ENCODE peak calls at places on chromosome 1, in ten cellular contexts. One of them, this sample, is unnamed.

GRCh38 chr1:37472994-37473393 is 1.4 kb upstream of the ZC3H12A start:
- DNase-seq in transverse colon: no peak
- DNase-seq in spleen: no peak
- DNase-seq in heart left ventricle: no peak
- DNase-seq in breast epithelium: no peak
- DNase-seq in testis: no peak
- DNase-seq in HCT116: no peak
- DNase-seq in lower leg skin: no peak
- DNase-seq in adrenal gland: no peak
- DNase-seq in GM12892: no peak
- DNase-seq in this sample: no peak

GRCh38 chr1:91803847-91804545 is 82.0 kb downstream of the TGFBR3 start:
- DNase-seq in heart left ventricle: no peak
- DNase-seq in spleen: no peak
- DNase-seq in lower leg skin: peak; percentile 85
- DNase-seq in transverse colon: peak; percentile 30
- DNase-seq in GM12892: peak; percentile 41
- DNase-seq in breast epithelium: no peak
- DNase-seq in HCT116: no peak
- DNase-seq in testis: no peak
- DNase-seq in adrenal gland: peak; percentile 51
- DNase-seq in this sample: peak; percentile 57

GRCh38 chr1:59178339-59178744 is 118.6 kb upstream of the FGGY start:
- DNase-seq in testis: peak; percentile 85
- DNase-seq in lower leg skin: no peak
- DNase-seq in transverse colon: no peak
- DNase-seq in adrenal gland: peak; percentile 41
- DNase-seq in GM12892: no peak
- DNase-seq in breast epithelium: no peak
- DNase-seq in HCT116: no peak
- DNase-seq in heart left ventricle: peak; percentile 15
- DNase-seq in spleen: no peak
- DNase-seq in this sample: no peak

GRCh38 chr1:202968895-202969295 is 1.8 kb upstream of the CYB5R1 start:
- DNase-seq in GM12892: peak; percentile 41
- DNase-seq in lower leg skin: no peak
- DNase-seq in spleen: peak; percentile 80
- DNase-seq in breast epithelium: peak; percentile 33
- DNase-seq in HCT116: peak; percentile 68
- DNase-seq in testis: peak; percentile 72
- DNase-seq in adrenal gland: peak; percentile 68
- DNase-seq in heart left ventricle: peak; percentile 62
- DNase-seq in transverse colon: peak; percentile 50
- DNase-seq in this sample: peak; percentile 87

GRCh38 chr1:78492376-78492950 is 1.7 kb downstream of the PTGFR start:
- DNase-seq in heart left ventricle: no peak
- DNase-seq in HCT116: no peak
- DNase-seq in lower leg skin: no peak
- DNase-seq in breast epithelium: no peak
- DNase-seq in testis: no peak
- DNase-seq in spleen: no peak
- DNase-seq in transverse colon: no peak
- DNase-seq in GM12892: no peak
- DNase-seq in adrenal gland: no peak
- DNase-seq in this sample: no peak

GRCh38 chr1:236516929-236517704 is 6.7 kb upstream of the LGALS8 start:
- DNase-seq in heart left ventricle: no peak
- DNase-seq in lower leg skin: no peak
- DNase-seq in GM12892: no peak
- DNase-seq in transverse colon: no peak
- DNase-seq in HCT116: no peak
- DNase-seq in spleen: no peak
- DNase-seq in breast epithelium: no peak
- DNase-seq in testis: no peak
- DNase-seq in adrenal gland: no peak
- DNase-seq in this sample: no peak

GRCh38 chr1:166221316-166221715 is 54.5 kb upstream of the FAM78B start:
- DNase-seq in heart left ventricle: no peak
- DNase-seq in adrenal gland: no peak
- DNase-seq in HCT116: no peak
- DNase-seq in transverse colon: no peak
- DNase-seq in breast epithelium: no peak
- DNase-seq in spleen: no peak
- DNase-seq in lower leg skin: no peak
- DNase-seq in testis: no peak
- DNase-seq in GM12892: no peak
- DNase-seq in this sample: no peak

GRCh38 chr1:32859915-32860314 is 10.8 kb downstream of the FNDC5 start:
- DNase-seq in heart left ventricle: no peak
- DNase-seq in lower leg skin: peak; percentile 39
- DNase-seq in transverse colon: no peak
- DNase-seq in adrenal gland: no peak
- DNase-seq in testis: no peak
- DNase-seq in GM12892: no peak
- DNase-seq in breast epithelium: no peak
- DNase-seq in HCT116: no peak
- DNase-seq in spleen: no peak
- DNase-seq in this sample: no peak

GRCh38 chr1:178155478-178156255 is 61.8 kb downstream of the RASAL2 start:
- DNase-seq in spleen: no peak
- DNase-seq in GM12892: no peak
- DNase-seq in heart left ventricle: no peak
- DNase-seq in testis: no peak
- DNase-seq in breast epithelium: no peak
- DNase-seq in HCT116: no peak
- DNase-seq in lower leg skin: no peak
- DNase-seq in transverse colon: no peak
- DNase-seq in adrenal gland: no peak
- DNase-seq in this sample: no peak

GRCh38 chr1:88529581-88529980 is 154.5 kb upstream of the PKN2 start:
- DNase-seq in breast epithelium: no peak
- DNase-seq in GM12892: no peak
- DNase-seq in transverse colon: no peak
- DNase-seq in testis: no peak
- DNase-seq in HCT116: no peak
- DNase-seq in heart left ventricle: no peak
- DNase-seq in spleen: no peak
- DNase-seq in lower leg skin: no peak
- DNase-seq in adrenal gland: no peak
- DNase-seq in this sample: no peak

GRCh38 chr1:108046021-108046420 is 81.0 kb upstream of the VAV3 start:
- DNase-seq in GM12892: no peak
- DNase-seq in transverse colon: no peak
- DNase-seq in adrenal gland: no peak
- DNase-seq in HCT116: no peak
- DNase-seq in breast epithelium: peak; percentile 86
- DNase-seq in spleen: no peak
- DNase-seq in testis: no peak
- DNase-seq in heart left ventricle: no peak
- DNase-seq in lower leg skin: no peak
- DNase-seq in this sample: no peak

DNA sequence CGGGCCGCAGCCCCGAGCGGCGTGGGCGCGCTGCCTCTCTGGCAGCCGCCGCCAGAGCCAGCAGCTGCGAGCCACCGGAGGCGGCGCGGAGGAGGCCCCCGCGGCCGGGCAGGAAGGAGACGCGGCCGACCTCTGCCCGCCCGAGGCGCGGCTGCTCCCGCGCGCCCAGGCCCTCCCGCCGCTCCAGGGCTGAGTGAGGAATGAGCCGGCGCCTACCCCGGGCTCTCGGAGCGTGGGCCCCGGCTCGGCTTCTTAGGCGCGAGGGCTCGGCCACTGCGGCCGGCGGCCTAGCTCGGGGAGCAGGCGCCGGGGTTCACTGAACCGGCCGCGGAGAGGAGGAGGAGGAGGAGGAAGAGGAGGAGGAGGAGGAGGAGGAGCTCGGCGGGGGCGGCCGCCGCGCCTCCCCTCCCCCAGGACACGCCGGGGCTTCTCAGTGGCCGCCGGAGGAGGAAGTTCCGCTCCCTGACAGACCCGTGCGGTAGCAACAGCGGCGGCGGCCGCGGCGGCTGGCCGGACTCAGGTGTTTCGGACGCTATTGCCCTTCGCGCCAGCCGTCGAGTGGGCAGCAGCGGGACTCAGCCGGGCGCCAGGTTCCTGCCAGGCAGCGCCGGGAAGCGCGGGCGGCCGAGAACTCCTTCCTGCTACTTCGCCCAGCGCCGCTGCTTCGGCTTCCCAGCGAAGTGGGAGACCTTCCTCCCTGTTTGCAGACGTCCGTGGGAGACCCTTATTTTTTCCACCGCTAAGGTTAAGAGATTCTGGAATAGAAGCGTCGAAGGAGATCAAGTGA is at the start of gene MAN1A2:
- DNase-seq in GM12892: peak; percentile 53
- DNase-seq in lower leg skin: peak; percentile 95
- DNase-seq in breast epithelium: peak; percentile 83
- DNase-seq in heart left ventricle: peak; percentile 92
- DNase-seq in transverse colon: peak; percentile 92
- DNase-seq in HCT116: peak; percentile 54
- DNase-seq in adrenal gland: peak; percentile 92
- DNase-seq in spleen: peak; percentile 98
- DNase-seq in testis: peak; percentile 92
- DNase-seq in this sample: peak; percentile 90
- TF ChIP-seq POLR2A in GM12892: peak; percentile 58
- TF ChIP-seq POLR2A in lower leg skin: no peak
- TF ChIP-seq POLR2A in breast epithelium: peak; percentile 51
- TF ChIP-seq POLR2A in heart left ventricle: no peak
- TF ChIP-seq POLR2A in transverse colon: peak; percentile 84
- TF ChIP-seq POLR2A in HCT116: peak; percentile 39
- TF ChIP-seq POLR2A in adrenal gland: peak; percentile 83
- TF ChIP-seq POLR2A in spleen: no peak
- TF ChIP-seq POLR2A in testis: no peak
- TF ChIP-seq POLR2A in this sample: peak; percentile 84

DNA sequence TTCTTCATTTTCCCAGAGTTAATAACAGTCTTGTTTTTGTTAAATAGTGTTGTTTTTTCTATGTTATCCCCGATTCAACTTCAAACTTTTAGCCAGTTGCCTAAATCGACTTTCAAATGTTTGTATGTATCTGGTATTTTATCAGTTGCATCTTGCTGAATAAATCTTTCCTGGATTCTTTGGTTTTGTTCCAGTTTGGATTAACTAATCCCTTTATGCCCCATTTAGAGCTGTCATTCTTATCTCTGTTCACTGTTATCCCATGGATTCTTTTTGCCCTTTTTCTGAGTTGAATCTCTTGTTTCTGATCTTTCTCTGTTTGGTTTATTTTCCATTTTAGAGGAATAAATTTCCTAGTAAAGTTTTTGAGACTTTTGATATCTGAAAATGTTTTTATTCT is 31.1 kb upstream of the PTCH2 start:
- DNase-seq in transverse colon: no peak
- DNase-seq in HCT116: no peak
- DNase-seq in heart left ventricle: no peak
- DNase-seq in testis: no peak
- DNase-seq in GM12892: no peak
- DNase-seq in breast epithelium: no peak
- DNase-seq in lower leg skin: no peak
- DNase-seq in adrenal gland: no peak
- DNase-seq in spleen: no peak
- DNase-seq in this sample: no peak
- TF ChIP-seq POLR2A in transverse colon: no peak
- TF ChIP-seq POLR2A in HCT116: no peak
- TF ChIP-seq POLR2A in heart left ventricle: no peak
- TF ChIP-seq POLR2A in testis: no peak
- TF ChIP-seq POLR2A in GM12892: no peak
- TF ChIP-seq POLR2A in breast epithelium: no peak
- TF ChIP-seq POLR2A in lower leg skin: no peak
- TF ChIP-seq POLR2A in adrenal gland: no peak
- TF ChIP-seq POLR2A in spleen: no peak
- TF ChIP-seq POLR2A in this sample: no peak

DNA sequence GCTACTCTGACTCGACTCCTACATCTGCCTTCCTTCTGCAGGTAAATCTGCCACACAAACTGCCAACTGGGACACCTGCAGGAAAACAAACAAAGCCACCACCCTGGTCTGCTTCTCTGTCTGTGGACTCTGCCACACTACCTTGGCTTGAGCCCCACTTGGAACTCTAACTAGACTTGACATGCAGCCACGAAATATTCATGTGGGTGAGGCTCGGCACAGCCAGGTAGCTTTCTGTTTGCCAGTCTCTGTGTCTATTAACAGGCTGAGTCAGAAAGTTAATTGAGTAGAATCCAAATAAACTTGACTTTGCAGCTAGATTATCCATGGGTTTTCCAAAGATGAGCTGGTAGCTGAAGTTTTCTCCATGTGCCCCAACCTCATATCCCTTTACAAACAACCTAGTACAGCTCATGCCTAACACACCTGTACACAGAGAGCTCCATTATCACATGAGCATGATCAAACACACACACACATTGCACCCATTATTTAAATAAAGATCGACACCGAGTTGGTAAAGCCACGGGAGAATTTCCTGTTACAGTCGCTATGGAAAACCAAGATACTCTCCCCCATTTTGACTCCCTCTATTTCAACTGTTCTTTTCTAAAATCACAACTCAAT is 811 bp downstream of the C1orf116 start:
- DNase-seq in HCT116: no peak
- DNase-seq in spleen: no peak
- DNase-seq in testis: no peak
- DNase-seq in GM12892: no peak
- DNase-seq in heart left ventricle: no peak
- DNase-seq in adrenal gland: no peak
- DNase-seq in breast epithelium: peak; percentile 89
- DNase-seq in lower leg skin: peak; percentile 86
- DNase-seq in transverse colon: peak; percentile 82
- DNase-seq in this sample: no peak
- TF ChIP-seq POLR2A in HCT116: no peak
- TF ChIP-seq POLR2A in spleen: no peak
- TF ChIP-seq POLR2A in testis: no peak
- TF ChIP-seq POLR2A in GM12892: no peak
- TF ChIP-seq POLR2A in heart left ventricle: no peak
- TF ChIP-seq POLR2A in adrenal gland: no peak
- TF ChIP-seq POLR2A in breast epithelium: no peak
- TF ChIP-seq POLR2A in lower leg skin: no peak
- TF ChIP-seq POLR2A in transverse colon: peak; percentile 53
- TF ChIP-seq POLR2A in this sample: no peak

DNA sequence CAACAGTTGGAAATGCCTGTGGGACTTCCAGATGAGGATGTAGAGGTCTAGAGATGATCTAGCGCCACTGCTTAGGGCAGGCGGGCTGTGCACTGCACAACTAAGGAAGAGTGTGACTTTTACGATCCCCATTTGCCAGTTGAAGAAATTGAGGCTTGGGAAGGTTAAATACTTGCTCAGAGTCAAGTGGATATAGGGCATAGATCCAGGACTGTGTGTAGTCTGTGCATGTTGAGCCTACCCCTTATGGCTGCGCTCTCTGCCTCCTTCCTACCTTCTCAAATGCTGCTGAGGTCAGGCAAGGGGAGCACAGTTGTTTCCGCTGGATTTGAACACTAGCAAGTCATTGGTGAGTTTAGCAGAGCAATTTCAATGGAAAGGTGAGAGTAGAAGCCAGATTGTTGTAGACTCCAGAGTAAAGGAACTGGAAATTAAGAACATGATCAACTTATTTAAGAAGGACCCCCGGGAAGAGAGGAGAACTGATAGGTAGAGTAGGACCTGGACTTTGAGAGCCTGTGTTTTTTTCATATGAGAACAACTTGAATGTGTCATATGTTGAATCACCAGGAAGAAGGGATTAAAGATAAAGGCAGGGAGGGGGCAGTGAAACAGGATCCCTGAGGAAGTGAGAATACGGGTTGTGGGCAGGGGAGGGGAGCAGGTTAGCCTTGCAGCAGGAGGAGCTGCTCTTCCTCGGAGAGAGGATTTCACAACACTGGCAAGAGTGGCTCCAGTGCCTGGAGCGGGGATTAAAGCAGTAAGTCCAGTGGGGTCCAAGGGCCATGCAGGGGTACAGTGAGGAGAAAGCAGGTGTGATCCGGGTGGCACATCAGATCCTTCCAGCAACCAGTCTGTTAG is 2.7 kb downstream of the CAPN2 start:
- DNase-seq in GM12892: no peak
- DNase-seq in HCT116: peak; percentile 66
- DNase-seq in transverse colon: peak; percentile 47
- DNase-seq in spleen: no peak
- DNase-seq in adrenal gland: peak; percentile 79
- DNase-seq in breast epithelium: no peak
- DNase-seq in lower leg skin: no peak
- DNase-seq in testis: no peak
- DNase-seq in heart left ventricle: no peak
- DNase-seq in this sample: no peak
- TF ChIP-seq POLR2A in GM12892: no peak
- TF ChIP-seq POLR2A in HCT116: no peak
- TF ChIP-seq POLR2A in transverse colon: peak; percentile 22
- TF ChIP-seq POLR2A in spleen: no peak
- TF ChIP-seq POLR2A in adrenal gland: peak; percentile 46
- TF ChIP-seq POLR2A in breast epithelium: no peak
- TF ChIP-seq POLR2A in lower leg skin: no peak
- TF ChIP-seq POLR2A in testis: no peak
- TF ChIP-seq POLR2A in heart left ventricle: no peak
- TF ChIP-seq POLR2A in this sample: no peak

This sample was measured in erythroblast.